ENCODE peak calls at places on chromosomes 12 and 14, in ten cellular contexts. U, N, H, V, O, D, B, W, X and E are unnamed samples.

GRCh38 chr12:104473374-104473983 is 16.7 kb downstream of the CHST11 start:
- DNase-seq in O (no peak), W (no peak), H (no peak), X (no peak), D (no peak), B (peak; percentile 55), U (no peak), V (no peak), N (no peak), E (no peak)

GRCh38 chr12:5498806-5499205 is 66.9 kb downstream of the NTF3 start:
- DNase-seq in O (no peak), X (no peak), H (no peak), N (no peak), D (no peak), B (no peak), U (no peak), W (no peak), V (no peak), E (no peak)

GRCh38 chr12:45583011-45583657 is 146.4 kb upstream of the ARID2 start:
- DNase-seq in V (peak; percentile 11), U (no peak), D (no peak), H (no peak), W (peak; percentile 61), X (no peak), O (peak; percentile 3), N (no peak), B (no peak), E (no peak)

GRCh38 chr14:68235011-68235410 is 415.4 kb downstream of the RAD51B start:
- DNase-seq in W (no peak), N (no peak), H (no peak), X (no peak), D (no peak), V (no peak), O (no peak), U (no peak), B (no peak), E (no peak)

GRCh38 chr14:55297611-55298323 is 26.5 kb downstream of the FBXO34 start:
- DNase-seq in X (no peak), D (peak; percentile 67), W (peak; percentile 60), V (no peak), O (no peak), N (no peak), H (no peak), B (no peak), U (no peak), E (no peak)

GRCh38 chr14:47966411-47966810 is 291.0 kb upstream of the MDGA2 start:
- DNase-seq in U (no peak), B (no peak), N (no peak), V (no peak), O (no peak), W (no peak), D (no peak), X (no peak), H (no peak), E (no peak)

GRCh38 chr12:49369723-49370145 is 2.5 kb downstream of the SPATS2 start:
- DNase-seq in O (no peak), V (peak; percentile 35), N (no peak), X (no peak), D (no peak), B (peak; percentile 28), H (no peak), W (peak; percentile 51), U (no peak), E (no peak)

GRCh38 chr14:38056270-38056669 is 151.4 kb upstream of the SSTR1 start:
- DNase-seq in W (no peak), H (no peak), X (no peak), O (no peak), N (no peak), V (no peak), U (no peak), B (peak; percentile 9), D (no peak), E (no peak)

GRCh38 chr12:121514184-121514742 is 66.6 kb downstream of the KDM2B start:
- DNase-seq in D (no peak), V (no peak), H (no peak), B (no peak), W (no peak), O (no peak), X (no peak), U (no peak), N (no peak), E (no peak)

GRCh38 chr12:93197067-93197593 is 180.6 kb upstream of the NUDT4 start:
- DNase-seq in W (no peak), O (no peak), V (no peak), B (no peak), N (no peak), D (no peak), X (no peak), H (no peak), U (no peak), E (no peak)

GRCh38 chr12:131570596-131570995 is 140.3 kb upstream of the SFSWAP start:
- DNase-seq in H (no peak), U (no peak), W (no peak), N (no peak), D (no peak), B (no peak), O (no peak), X (no peak), V (no peak), E (no peak)

GRCh38 chr12:64403708-64404469 is at the start of gene XPOT:
- DNase-seq in W (peak; percentile 98), U (peak; percentile 87), D (peak; percentile 96), B (peak; percentile 99), V (peak; percentile 99), H (peak; percentile 94), O (peak; percentile 95), N (peak; percentile 92), X (peak; percentile 82), E (peak; percentile 89)

GRCh38 chr12:4664111-4664510 is 15.2 kb downstream of the NDUFA9 start:
- DNase-seq in U (no peak), X (peak; percentile 79), H (peak; percentile 38), D (no peak), N (no peak), B (no peak), O (peak; percentile 46), W (no peak), V (peak; percentile 79), E (no peak)

GRCh38 chr14:100902295-100902694 is 1.2 kb downstream of the RTL1 start:
- DNase-seq in W (peak; percentile 53), N (no peak), D (no peak), O (no peak), B (peak; percentile 64), V (no peak), H (no peak), U (no peak), X (no peak), E (no peak)
- TF ChIP-seq CTCF in W (peak; percentile 46), N (peak; percentile 11), D (no peak), O (peak; percentile 24), B (peak; percentile 45), V (peak; percentile 24), H (no peak), U (peak; percentile 57), X (no peak), E (no peak)

DNA sequence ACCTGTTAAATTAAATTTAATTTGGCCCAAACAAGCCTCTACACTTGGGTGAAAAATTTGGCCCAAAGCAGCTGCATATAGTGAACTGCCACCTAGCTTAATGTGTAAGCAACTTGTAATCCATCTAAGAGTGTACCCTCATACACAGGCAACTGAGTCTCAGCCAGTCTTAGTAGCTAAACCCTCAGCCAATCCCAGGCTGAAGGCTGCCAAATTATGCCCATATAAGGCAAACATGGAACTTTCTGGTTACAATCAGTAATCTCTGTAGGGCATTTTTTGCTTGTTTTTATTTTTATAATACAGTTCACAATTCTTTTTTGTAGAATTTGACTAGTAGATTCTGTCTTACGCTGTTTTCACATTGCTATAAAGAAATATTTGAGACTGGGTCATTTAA is 958.7 kb downstream of the FSCB start:
- DNase-seq in H (no peak), W (no peak), D (no peak), V (no peak), U (no peak), B (no peak), O (no peak), N (no peak), X (no peak), E (no peak)
- TF ChIP-seq CTCF in H (no peak), W (no peak), D (no peak), V (no peak), U (no peak), B (no peak), O (no peak), N (no peak), X (no peak), E (no peak)

GRCh38 chr12:96719671-96720362 is 187.2 kb upstream of the NEDD1 start:
- DNase-seq in B (no peak), O (no peak), W (no peak), V (peak; percentile 64), D (no peak), X (no peak), H (peak; percentile 1), U (no peak), N (no peak), E (no peak)

DNA sequence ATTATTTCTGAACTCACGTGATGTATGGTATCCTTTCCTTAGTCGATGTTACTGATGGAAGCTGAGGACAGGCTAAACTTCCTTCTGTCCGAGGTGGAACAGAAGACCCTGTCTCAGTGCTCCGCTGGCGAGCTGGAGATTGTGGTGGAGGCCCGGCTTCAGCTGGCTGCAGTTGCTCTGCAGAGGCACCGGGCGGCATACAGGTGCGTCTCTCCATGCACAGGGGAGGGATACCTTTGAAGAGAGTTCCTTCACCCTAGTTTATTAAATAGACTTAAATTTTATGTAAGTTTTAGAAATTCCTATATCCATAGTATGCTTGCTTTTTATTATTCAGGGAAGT is 186.7 kb upstream of the NEDD1 start:
- DNase-seq in O (no peak), B (no peak), U (no peak), N (no peak), X (no peak), D (no peak), H (no peak), W (peak; percentile 20), V (no peak), E (no peak)
- TF ChIP-seq CTCF in O (peak; percentile 25), B (no peak), U (peak; percentile 19), N (no peak), X (no peak), D (no peak), H (no peak), W (no peak), V (peak; percentile 26), E (no peak)

DNA sequence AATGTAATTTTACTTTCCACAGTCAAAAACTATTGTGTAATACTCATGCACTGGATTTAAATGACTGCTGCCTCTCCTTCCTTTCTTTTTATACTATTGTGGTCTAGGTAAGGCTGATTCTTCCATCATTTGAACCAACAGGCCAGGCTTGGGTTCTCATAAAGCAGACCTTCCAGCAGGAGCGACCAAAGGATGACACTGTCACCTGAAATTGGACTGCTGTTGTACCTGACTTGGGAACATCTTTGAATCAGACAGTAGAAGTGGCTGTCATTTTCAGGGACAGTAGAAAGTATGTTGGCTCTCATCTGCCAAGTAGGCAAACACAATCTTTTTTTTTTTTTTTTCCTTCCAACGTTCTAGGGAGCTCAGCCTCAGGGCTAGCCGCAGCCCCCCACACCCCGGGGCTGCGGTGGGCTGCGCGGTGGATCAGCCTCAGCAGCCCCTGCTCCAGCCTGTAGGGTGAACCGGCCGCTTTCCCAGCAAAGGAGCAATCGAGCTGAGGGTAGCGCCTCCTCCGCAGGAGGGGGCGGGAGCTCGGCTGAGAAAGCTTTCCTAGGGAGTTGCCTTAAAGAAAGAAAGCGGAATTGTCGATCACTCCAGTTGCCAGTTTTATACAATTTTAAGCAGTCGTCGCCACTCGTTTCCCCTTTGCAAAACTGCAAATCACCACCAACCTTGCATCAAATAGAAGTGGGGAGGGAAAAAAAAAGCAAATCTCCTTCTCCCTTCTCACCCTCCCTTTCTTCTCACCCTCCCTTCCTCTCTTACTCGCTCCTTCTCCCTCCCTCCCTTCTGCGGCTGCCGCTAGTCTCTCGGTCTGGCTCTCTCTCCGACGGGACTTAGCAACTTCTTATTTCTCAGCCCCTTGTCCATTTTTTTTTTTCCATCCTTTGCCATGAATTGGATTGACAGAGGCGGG is at the start of gene PDE3A:
- DNase-seq in N (peak; percentile 75), B (peak; percentile 87), V (peak; percentile 91), D (peak; percentile 65), X (no peak), O (no peak), W (peak; percentile 82), H (no peak), U (peak; percentile 61), E (no peak)
- TF ChIP-seq CTCF in N (peak; percentile 12), B (peak; percentile 34), V (peak; percentile 26), D (no peak), X (peak; percentile 53), O (peak; percentile 25), W (no peak), H (peak; percentile 11), U (peak; percentile 53), E (no peak)